ENCODE peak calls at places on chromosomes 1 and 21, in ten cellular contexts. One of them, this sample, is unnamed.

GRCh38 chr1:1004420-1004779 is 4.5 kb upstream of the HES4 start:
- DNase-seq in stomach: no peak
- DNase-seq in GM23338: no peak
- DNase-seq in endothelial cell of umbilical vein: no peak
- DNase-seq in SK-N-SH: peak; percentile 54
- DNase-seq in breast epithelium: no peak
- DNase-seq in Panc1: no peak
- DNase-seq in spleen: no peak
- DNase-seq in HCT116: no peak
- DNase-seq in sigmoid colon: no peak
- DNase-seq in this sample: no peak

GRCh38 chr1:167775178-167775577 is 53.4 kb downstream of the MPZL1 start:
- DNase-seq in breast epithelium: no peak
- DNase-seq in spleen: no peak
- DNase-seq in stomach: no peak
- DNase-seq in GM23338: no peak
- DNase-seq in endothelial cell of umbilical vein: peak; percentile 78
- DNase-seq in Panc1: no peak
- DNase-seq in sigmoid colon: no peak
- DNase-seq in HCT116: no peak
- DNase-seq in SK-N-SH: no peak
- DNase-seq in this sample: no peak

GRCh38 chr1:201791051-201791774 is 37.7 kb upstream of the IPO9 start:
- DNase-seq in spleen: no peak
- DNase-seq in HCT116: no peak
- DNase-seq in stomach: no peak
- DNase-seq in GM23338: no peak
- DNase-seq in endothelial cell of umbilical vein: peak; percentile 84
- DNase-seq in Panc1: no peak
- DNase-seq in breast epithelium: no peak
- DNase-seq in SK-N-SH: no peak
- DNase-seq in sigmoid colon: no peak
- DNase-seq in this sample: no peak

GRCh38 chr1:66359815-66360214 is 174.1 kb upstream of the SGIP1 start:
- DNase-seq in stomach: no peak
- DNase-seq in endothelial cell of umbilical vein: no peak
- DNase-seq in spleen: no peak
- DNase-seq in Panc1: no peak
- DNase-seq in breast epithelium: no peak
- DNase-seq in SK-N-SH: no peak
- DNase-seq in GM23338: no peak
- DNase-seq in sigmoid colon: no peak
- DNase-seq in HCT116: no peak
- DNase-seq in this sample: no peak

GRCh38 chr1:63731117-63732043 is 42.4 kb upstream of the ROR1 start:
- DNase-seq in SK-N-SH: no peak
- DNase-seq in spleen: no peak
- DNase-seq in stomach: no peak
- DNase-seq in breast epithelium: no peak
- DNase-seq in Panc1: peak; percentile 96
- DNase-seq in GM23338: peak; percentile 96
- DNase-seq in endothelial cell of umbilical vein: peak; percentile 88
- DNase-seq in sigmoid colon: no peak
- DNase-seq in HCT116: peak; percentile 81
- DNase-seq in this sample: peak; percentile 58

GRCh38 chr21:43733529-43734071 is 14.7 kb downstream of the PDXK start:
- DNase-seq in breast epithelium: no peak
- DNase-seq in SK-N-SH: no peak
- DNase-seq in HCT116: no peak
- DNase-seq in spleen: no peak
- DNase-seq in stomach: no peak
- DNase-seq in endothelial cell of umbilical vein: no peak
- DNase-seq in sigmoid colon: no peak
- DNase-seq in Panc1: no peak
- DNase-seq in GM23338: no peak
- DNase-seq in this sample: no peak

GRCh38 chr1:37868466-37868865 is 9.1 kb upstream of the MTF1 start:
- DNase-seq in breast epithelium: peak; percentile 47
- DNase-seq in GM23338: no peak
- DNase-seq in SK-N-SH: no peak
- DNase-seq in spleen: no peak
- DNase-seq in Panc1: no peak
- DNase-seq in sigmoid colon: no peak
- DNase-seq in HCT116: no peak
- DNase-seq in endothelial cell of umbilical vein: no peak
- DNase-seq in stomach: no peak
- DNase-seq in this sample: no peak

GRCh38 chr1:16286122-16286521 is 49.1 kb upstream of the CPLANE2 start:
- DNase-seq in stomach: no peak
- DNase-seq in breast epithelium: no peak
- DNase-seq in sigmoid colon: no peak
- DNase-seq in GM23338: no peak
- DNase-seq in spleen: no peak
- DNase-seq in HCT116: no peak
- DNase-seq in SK-N-SH: no peak
- DNase-seq in Panc1: no peak
- DNase-seq in endothelial cell of umbilical vein: no peak
- DNase-seq in this sample: no peak

GRCh38 chr21:45570071-45570470 is 27.8 kb upstream of the SLC19A1 start:
- DNase-seq in SK-N-SH: no peak
- DNase-seq in spleen: no peak
- DNase-seq in sigmoid colon: no peak
- DNase-seq in breast epithelium: no peak
- DNase-seq in endothelial cell of umbilical vein: no peak
- DNase-seq in Panc1: no peak
- DNase-seq in HCT116: no peak
- DNase-seq in GM23338: no peak
- DNase-seq in stomach: peak; percentile 17
- DNase-seq in this sample: no peak

GRCh38 chr21:45572783-45573451 is 30.7 kb upstream of the SLC19A1 start:
- DNase-seq in SK-N-SH: no peak
- DNase-seq in sigmoid colon: peak; percentile 51
- DNase-seq in spleen: peak; percentile 44
- DNase-seq in Panc1: no peak
- DNase-seq in endothelial cell of umbilical vein: peak; percentile 36
- DNase-seq in GM23338: no peak
- DNase-seq in stomach: no peak
- DNase-seq in breast epithelium: no peak
- DNase-seq in HCT116: no peak
- DNase-seq in this sample: no peak

GRCh38 chr21:45571641-45572040 is 29.4 kb upstream of the SLC19A1 start:
- DNase-seq in Panc1: no peak
- DNase-seq in spleen: no peak
- DNase-seq in SK-N-SH: peak; percentile 15
- DNase-seq in HCT116: no peak
- DNase-seq in sigmoid colon: no peak
- DNase-seq in endothelial cell of umbilical vein: no peak
- DNase-seq in breast epithelium: no peak
- DNase-seq in stomach: no peak
- DNase-seq in GM23338: no peak
- DNase-seq in this sample: no peak

GRCh38 chr21:45572231-45572630 is 30.0 kb upstream of the SLC19A1 start:
- DNase-seq in breast epithelium: no peak
- DNase-seq in SK-N-SH: peak; percentile 22
- DNase-seq in endothelial cell of umbilical vein: no peak
- DNase-seq in spleen: peak; percentile 37
- DNase-seq in Panc1: no peak
- DNase-seq in stomach: peak; percentile 5
- DNase-seq in GM23338: no peak
- DNase-seq in HCT116: no peak
- DNase-seq in sigmoid colon: peak; percentile 52
- DNase-seq in this sample: no peak

GRCh38 chr21:45570826-45571601 is 28.8 kb upstream of the SLC19A1 start:
- DNase-seq in stomach: peak; percentile 24
- DNase-seq in GM23338: no peak
- DNase-seq in endothelial cell of umbilical vein: no peak
- DNase-seq in sigmoid colon: peak; percentile 94
- DNase-seq in HCT116: no peak
- DNase-seq in SK-N-SH: peak; percentile 86
- DNase-seq in spleen: peak; percentile 49
- DNase-seq in breast epithelium: no peak
- DNase-seq in Panc1: no peak
- DNase-seq in this sample: no peak
- TF ChIP-seq POLR2AphosphoS5 in stomach: peak; percentile 29
- TF ChIP-seq POLR2AphosphoS5 in GM23338: no peak
- TF ChIP-seq POLR2AphosphoS5 in endothelial cell of umbilical vein: no peak
- TF ChIP-seq POLR2AphosphoS5 in sigmoid colon: peak; percentile 71
- TF ChIP-seq POLR2AphosphoS5 in HCT116: no peak
- TF ChIP-seq POLR2AphosphoS5 in SK-N-SH: no peak
- TF ChIP-seq POLR2AphosphoS5 in spleen: no peak
- TF ChIP-seq POLR2AphosphoS5 in breast epithelium: no peak
- TF ChIP-seq POLR2AphosphoS5 in Panc1: no peak
- TF ChIP-seq POLR2AphosphoS5 in this sample: no peak

GRCh38 chr1:172544481-172545104 is 11.6 kb downstream of the SUCO start:
- DNase-seq in GM23338: no peak
- DNase-seq in endothelial cell of umbilical vein: no peak
- DNase-seq in HCT116: no peak
- DNase-seq in breast epithelium: no peak
- DNase-seq in SK-N-SH: no peak
- DNase-seq in Panc1: no peak
- DNase-seq in spleen: no peak
- DNase-seq in stomach: no peak
- DNase-seq in sigmoid colon: no peak
- DNase-seq in this sample: no peak

GRCh38 chr1:172551279-172551678 is 18.3 kb downstream of the SUCO start:
- DNase-seq in endothelial cell of umbilical vein: no peak
- DNase-seq in stomach: no peak
- DNase-seq in GM23338: no peak
- DNase-seq in breast epithelium: no peak
- DNase-seq in HCT116: no peak
- DNase-seq in spleen: no peak
- DNase-seq in Panc1: no peak
- DNase-seq in sigmoid colon: no peak
- DNase-seq in SK-N-SH: no peak
- DNase-seq in this sample: no peak

GRCh38 chr1:172549621-172550280 is 16.8 kb downstream of the SUCO start:
- DNase-seq in SK-N-SH: no peak
- DNase-seq in spleen: no peak
- DNase-seq in GM23338: no peak
- DNase-seq in HCT116: no peak
- DNase-seq in stomach: no peak
- DNase-seq in endothelial cell of umbilical vein: peak; percentile 8
- DNase-seq in Panc1: no peak
- DNase-seq in sigmoid colon: no peak
- DNase-seq in breast epithelium: no peak
- DNase-seq in this sample: no peak

GRCh38 chr1:172545349-172546004 is 12.5 kb downstream of the SUCO start:
- DNase-seq in breast epithelium: no peak
- DNase-seq in HCT116: no peak
- DNase-seq in GM23338: no peak
- DNase-seq in sigmoid colon: no peak
- DNase-seq in SK-N-SH: no peak
- DNase-seq in spleen: no peak
- DNase-seq in endothelial cell of umbilical vein: no peak
- DNase-seq in Panc1: no peak
- DNase-seq in stomach: no peak
- DNase-seq in this sample: no peak

GRCh38 chr1:172547071-172547470 is 14.1 kb downstream of the SUCO start:
- DNase-seq in Panc1: no peak
- DNase-seq in sigmoid colon: no peak
- DNase-seq in stomach: no peak
- DNase-seq in spleen: no peak
- DNase-seq in endothelial cell of umbilical vein: peak; percentile 32
- DNase-seq in GM23338: no peak
- DNase-seq in HCT116: no peak
- DNase-seq in breast epithelium: no peak
- DNase-seq in SK-N-SH: no peak
- DNase-seq in this sample: no peak
- H3K4me1 ChIP-seq in Panc1: peaks cover 10% of the 10 kb centered on the region
- H3K4me1 ChIP-seq in sigmoid colon: peaks cover 46% of the 10 kb centered on the region
- H3K4me1 ChIP-seq in stomach: peaks cover 91% of the 10 kb centered on the region
- H3K4me1 ChIP-seq in spleen: peaks cover 48% of the 10 kb centered on the region
- H3K4me1 ChIP-seq in endothelial cell of umbilical vein: peaks cover 22% of the 10 kb centered on the region
- H3K4me1 ChIP-seq in GM23338: peaks cover 46% of the 10 kb centered on the region
- H3K4me1 ChIP-seq in HCT116: no peaks in the 10 kb centered on the region
- H3K4me1 ChIP-seq in breast epithelium: no peaks in the 10 kb centered on the region
- H3K4me1 ChIP-seq in SK-N-SH: no peaks in the 10 kb centered on the region
- H3K4me1 ChIP-seq in this sample: peaks cover 56% of the 10 kb centered on the region

GRCh38 chr1:86434031-86434430 is 10.1 kb downstream of the CLCA2 start:
- DNase-seq in sigmoid colon: no peak
- DNase-seq in HCT116: no peak
- DNase-seq in Panc1: no peak
- DNase-seq in breast epithelium: no peak
- DNase-seq in stomach: no peak
- DNase-seq in spleen: no peak
- DNase-seq in endothelial cell of umbilical vein: no peak
- DNase-seq in GM23338: no peak
- DNase-seq in SK-N-SH: no peak
- DNase-seq in this sample: no peak

GRCh38 chr1:86430376-86430775 is 6.4 kb downstream of the CLCA2 start:
- DNase-seq in stomach: no peak
- DNase-seq in endothelial cell of umbilical vein: no peak
- DNase-seq in spleen: no peak
- DNase-seq in sigmoid colon: no peak
- DNase-seq in Panc1: no peak
- DNase-seq in HCT116: no peak
- DNase-seq in breast epithelium: no peak
- DNase-seq in GM23338: no peak
- DNase-seq in SK-N-SH: no peak
- DNase-seq in this sample: no peak

GRCh38 chr1:86435327-86435726 is 11.4 kb downstream of the CLCA2 start:
- DNase-seq in HCT116: no peak
- DNase-seq in Panc1: no peak
- DNase-seq in stomach: no peak
- DNase-seq in GM23338: no peak
- DNase-seq in endothelial cell of umbilical vein: no peak
- DNase-seq in sigmoid colon: no peak
- DNase-seq in spleen: no peak
- DNase-seq in SK-N-SH: no peak
- DNase-seq in breast epithelium: no peak
- DNase-seq in this sample: no peak

GRCh38 chr1:86429122-86429725 is 5.3 kb downstream of the CLCA2 start:
- DNase-seq in spleen: no peak
- DNase-seq in endothelial cell of umbilical vein: no peak
- DNase-seq in breast epithelium: no peak
- DNase-seq in GM23338: no peak
- DNase-seq in stomach: no peak
- DNase-seq in Panc1: no peak
- DNase-seq in SK-N-SH: no peak
- DNase-seq in sigmoid colon: no peak
- DNase-seq in HCT116: no peak
- DNase-seq in this sample: no peak

GRCh38 chr1:86429830-86430229 is 5.9 kb downstream of the CLCA2 start:
- DNase-seq in Panc1: peak; percentile 22
- DNase-seq in breast epithelium: peak; percentile 78
- DNase-seq in SK-N-SH: no peak
- DNase-seq in spleen: no peak
- DNase-seq in sigmoid colon: peak; percentile 76
- DNase-seq in endothelial cell of umbilical vein: peak; percentile 81
- DNase-seq in HCT116: no peak
- DNase-seq in stomach: no peak
- DNase-seq in GM23338: no peak
- DNase-seq in this sample: no peak
- TF ChIP-seq POLR2AphosphoS5 in Panc1: no peak
- TF ChIP-seq POLR2AphosphoS5 in breast epithelium: peak; percentile 72
- TF ChIP-seq POLR2AphosphoS5 in SK-N-SH: no peak
- TF ChIP-seq POLR2AphosphoS5 in spleen: no peak
- TF ChIP-seq POLR2AphosphoS5 in sigmoid colon: no peak
- TF ChIP-seq POLR2AphosphoS5 in endothelial cell of umbilical vein: peak; percentile 31
- TF ChIP-seq POLR2AphosphoS5 in HCT116: no peak
- TF ChIP-seq POLR2AphosphoS5 in stomach: peak; percentile 72
- TF ChIP-seq POLR2AphosphoS5 in GM23338: no peak
- TF ChIP-seq POLR2AphosphoS5 in this sample: peak; percentile 34

GRCh38 chr21:45877160-45877438 is 104.5 kb upstream of the COL6A1 start:
- DNase-seq in HCT116: no peak
- DNase-seq in endothelial cell of umbilical vein: no peak
- DNase-seq in sigmoid colon: no peak
- DNase-seq in stomach: no peak
- DNase-seq in GM23338: no peak
- DNase-seq in spleen: no peak
- DNase-seq in Panc1: no peak
- DNase-seq in SK-N-SH: no peak
- DNase-seq in breast epithelium: no peak
- DNase-seq in this sample: no peak

GRCh38 chr21:45876381-45877159 is 105.0 kb upstream of the COL6A1 start:
- DNase-seq in sigmoid colon: peak; percentile 62
- DNase-seq in breast epithelium: no peak
- DNase-seq in HCT116: no peak
- DNase-seq in stomach: no peak
- DNase-seq in endothelial cell of umbilical vein: no peak
- DNase-seq in spleen: peak; percentile 72
- DNase-seq in Panc1: no peak
- DNase-seq in GM23338: no peak
- DNase-seq in SK-N-SH: peak; percentile 90
- DNase-seq in this sample: no peak

GRCh38 chr21:45874716-45875415 is 106.7 kb upstream of the COL6A1 start:
- DNase-seq in stomach: peak; percentile 50
- DNase-seq in SK-N-SH: peak; percentile 78
- DNase-seq in breast epithelium: no peak
- DNase-seq in sigmoid colon: peak; percentile 91
- DNase-seq in endothelial cell of umbilical vein: peak; percentile 6
- DNase-seq in HCT116: no peak
- DNase-seq in GM23338: no peak
- DNase-seq in Panc1: no peak
- DNase-seq in spleen: peak; percentile 56
- DNase-seq in this sample: no peak

GRCh38 chr21:45875416-45875760 is 106.2 kb upstream of the COL6A1 start:
- DNase-seq in GM23338: no peak
- DNase-seq in endothelial cell of umbilical vein: no peak
- DNase-seq in SK-N-SH: no peak
- DNase-seq in breast epithelium: no peak
- DNase-seq in spleen: peak; percentile 37
- DNase-seq in Panc1: no peak
- DNase-seq in stomach: no peak
- DNase-seq in sigmoid colon: no peak
- DNase-seq in HCT116: no peak
- DNase-seq in this sample: no peak

GRCh38 chr21:45875881-45876280 is 105.7 kb upstream of the COL6A1 start:
- DNase-seq in SK-N-SH: peak; percentile 40
- DNase-seq in spleen: peak; percentile 37
- DNase-seq in HCT116: no peak
- DNase-seq in stomach: no peak
- DNase-seq in Panc1: no peak
- DNase-seq in breast epithelium: no peak
- DNase-seq in sigmoid colon: peak; percentile 55
- DNase-seq in GM23338: no peak
- DNase-seq in endothelial cell of umbilical vein: no peak
- DNase-seq in this sample: no peak
- H3K4me1 ChIP-seq in SK-N-SH: peaks cover 22% of the 10 kb centered on the region
- H3K4me1 ChIP-seq in spleen: peaks cover 10% of the 10 kb centered on the region
- H3K4me1 ChIP-seq in HCT116: no peaks in the 10 kb centered on the region
- H3K4me1 ChIP-seq in stomach: no peaks in the 10 kb centered on the region
- H3K4me1 ChIP-seq in Panc1: no peaks in the 10 kb centered on the region
- H3K4me1 ChIP-seq in breast epithelium: no peaks in the 10 kb centered on the region
- H3K4me1 ChIP-seq in sigmoid colon: peaks cover 11% of the 10 kb centered on the region
- H3K4me1 ChIP-seq in GM23338: no peaks in the 10 kb centered on the region
- H3K4me1 ChIP-seq in endothelial cell of umbilical vein: no peaks in the 10 kb centered on the region
- H3K4me1 ChIP-seq in this sample: peaks cover 14% of the 10 kb centered on the region